ENCODE peak calls at places on chromosome 17, in eight cellular contexts. C is HCT116, F is breast epithelium, N is prostate gland, A is GM12878, G is stomach, Z is transverse colon, O is spleen. H is an unnamed sample.

GRCh38 chr17:57724038-57724728 is 20.9 kb downstream of the CCDC182 start:
- DNase-seq in C (no peak), F (no peak), N (no peak), A (peak), G (no peak), Z (no peak), O (no peak), H (no peak)

GRCh38 chr17:17826340-17826708 is 10.5 kb downstream of the SREBF1 start:
- DNase-seq in C (no peak), F (no peak), N (no peak), A (no peak), G (no peak), Z (no peak), O (no peak), H (no peak)

GRCh38 chr17:12928736-12929135 is 89.1 kb downstream of the ELAC2 start:
- DNase-seq in C (no peak), F (no peak), N (no peak), A (no peak), G (no peak), Z (no peak), O (no peak), H (no peak)

GRCh38 chr17:64357191-64357981 is 33.3 kb downstream of the PECAM1 start:
- DNase-seq in C (no peak), F (peak), N (no peak), A (no peak), G (no peak), Z (peak), O (no peak), H (peak)

GRCh38 chr17:6686026-6686425 is 27.1 kb downstream of the SLC13A5 start:
- DNase-seq in C (no peak), F (no peak), N (no peak), A (no peak), G (no peak), Z (no peak), O (no peak), H (no peak)

GRCh38 chr17:57182621-57183020 is 73.7 kb upstream of the MSI2 start:
- DNase-seq in C (no peak), F (no peak), N (no peak), A (no peak), G (no peak), Z (no peak), O (no peak), H (peak)

GRCh38 chr17:45147102-45147580 is 1.1 kb upstream of the HEXIM1 start:
- DNase-seq in C (no peak), F (peak), N (no peak), A (no peak), G (peak), Z (no peak), O (peak), H (peak)

GRCh38 chr17:12282056-12282455 is 261.4 kb downstream of the MAP2K4 start:
- DNase-seq in C (no peak), F (no peak), N (no peak), A (no peak), G (no peak), Z (no peak), O (no peak), H (peak)

GRCh38 chr17:55444471-55445441 is 23.1 kb upstream of the MMD start:
- DNase-seq in C (no peak), F (no peak), N (no peak), A (no peak), G (no peak), Z (no peak), O (no peak), H (peak)

GRCh38 chr17:79874329-79874981 is 35.2 kb upstream of the CBX4 start:
- DNase-seq in C (peak), F (no peak), N (no peak), A (no peak), G (no peak), Z (no peak), O (peak), H (peak)

GRCh38 chr17:43448720-43449469 is 34.9 kb upstream of the DHX8 start:
- DNase-seq in C (no peak), F (no peak), N (no peak), A (no peak), G (no peak), Z (no peak), O (no peak), H (no peak)

GRCh38 chr17:49546546-49547535 is 28.8 kb upstream of the NXPH3 start:
- DNase-seq in C (no peak), F (no peak), N (no peak), A (no peak), G (no peak), Z (no peak), O (peak), H (no peak)

GRCh38 chr17:1495265-1495664 is 2.8 kb upstream of the MYO1C start:
- DNase-seq in C (no peak), F (peak), N (peak), A (no peak), G (no peak), Z (no peak), O (no peak), H (no peak)

GRCh38 chr17:63758428-63758827 is 15.0 kb downstream of the CCDC47 start:
- DNase-seq in C (no peak), F (no peak), N (no peak), A (no peak), G (no peak), Z (no peak), O (no peak), H (no peak)

GRCh38 chr17:70029019-70029767 is 45.8 kb upstream of the KCNJ16 start:
- DNase-seq in C (no peak), F (no peak), N (no peak), A (no peak), G (no peak), Z (no peak), O (peak), H (no peak)

GRCh38 chr17:64244165-64244564 is 18.9 kb downstream of the TEX2 start:
- DNase-seq in C (no peak), F (no peak), N (no peak), A (no peak), G (no peak), Z (no peak), O (no peak), H (no peak)

GRCh38 chr17:82051776-82052637 is at the start of the genes GPS1 and RFNG:
- DNase-seq in C (no peak), F (peak), N (peak), A (no peak), G (peak), Z (peak), O (peak), H (peak)
- TF ChIP-seq POLR2AphosphoS5 in C (peak), F (no peak), N (peak), A (no peak), G (peak), Z (peak), O (peak), H (peak)

GRCh38 chr17:77734371-77735050 is 224.0 kb upstream of the TNRC6C start:
- DNase-seq in C (no peak), F (peak), N (peak), A (no peak), G (peak), Z (peak), O (no peak), H (peak)

GRCh38 chr17:77736207-77736600 is 222.3 kb upstream of the TNRC6C start:
- DNase-seq in C (no peak), F (peak), N (no peak), A (no peak), G (no peak), Z (no peak), O (no peak), H (no peak)

GRCh38 chr17:77733576-77734296 is 224.8 kb upstream of the TNRC6C start:
- DNase-seq in C (no peak), F (no peak), N (no peak), A (no peak), G (no peak), Z (no peak), O (no peak), H (no peak)

GRCh38 chr17:77735341-77736206 is 222.9 kb upstream of the TNRC6C start:
- DNase-seq in C (no peak), F (peak), N (no peak), A (no peak), G (peak), Z (no peak), O (no peak), H (no peak)

GRCh38 chr17:77735051-77735340 is 223.5 kb upstream of the TNRC6C start:
- DNase-seq in C (no peak), F (no peak), N (no peak), A (no peak), G (no peak), Z (no peak), O (no peak), H (no peak)
- H3K27ac ChIP-seq in C (no peak), F (peak), N (peak), A (no peak), G (peak), Z (peak), O (no peak), H (no peak)

DNA sequence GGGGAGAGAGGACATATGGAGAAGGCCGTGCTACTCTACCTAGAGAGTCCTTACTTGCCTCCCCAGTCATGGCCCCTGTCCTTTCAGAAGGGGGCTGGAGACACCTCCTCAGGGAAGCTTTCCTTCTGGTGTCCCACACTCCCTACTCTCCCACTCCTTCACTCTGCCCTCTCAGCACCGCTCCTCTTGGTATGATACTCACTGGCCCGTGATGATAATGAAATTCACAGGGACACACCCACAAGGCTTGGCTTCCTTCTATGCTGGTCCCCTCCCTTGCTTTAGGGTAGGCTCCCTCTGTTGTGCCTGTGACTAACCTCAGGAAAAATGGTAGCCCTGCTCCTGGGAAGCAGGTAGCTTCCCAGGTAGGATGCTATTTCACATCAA is 4.2 kb upstream of the DHRS13 start:
- DNase-seq in C (no peak), F (no peak), N (no peak), A (no peak), G (no peak), Z (no peak), O (no peak), H (no peak)
- TF ChIP-seq POLR2AphosphoS5 in C (no peak), F (no peak), N (no peak), A (peak), G (no peak), Z (no peak), O (no peak), H (no peak)

GRCh38 chr17:68777243-68777855 is 176.2 kb upstream of the FAM20A start:
- DNase-seq in C (peak), F (peak), N (peak), A (no peak), G (peak), Z (peak), O (no peak), H (peak)

GRCh38 chr17:68777856-68778694 is 176.9 kb upstream of the FAM20A start:
- DNase-seq in C (no peak), F (no peak), N (no peak), A (no peak), G (peak), Z (peak), O (no peak), H (no peak)

GRCh38 chr17:68775338-68775737 is 174.2 kb upstream of the FAM20A start:
- DNase-seq in C (no peak), F (no peak), N (no peak), A (no peak), G (no peak), Z (no peak), O (no peak), H (peak)

GRCh38 chr17:68775969-68776368 is 174.8 kb upstream of the FAM20A start:
- DNase-seq in C (no peak), F (no peak), N (no peak), A (no peak), G (no peak), Z (no peak), O (no peak), H (no peak)

GRCh38 chr17:68776451-68776850 is 175.3 kb upstream of the FAM20A start:
- DNase-seq in C (no peak), F (no peak), N (no peak), A (no peak), G (no peak), Z (no peak), O (no peak), H (no peak)
- H3K27ac ChIP-seq in C (no peak), F (peak), N (no peak), A (no peak), G (peak), Z (peak), O (peak), H (no peak)

GRCh38 chr17:65627892-65628622 is 66.6 kb upstream of the AXIN2 start:
- DNase-seq in C (no peak), F (peak), N (peak), A (no peak), G (peak), Z (peak), O (no peak), H (no peak)
- TF ChIP-seq POLR2AphosphoS5 in C (no peak), F (no peak), N (peak), A (no peak), G (peak), Z (peak), O (no peak), H (no peak)

GRCh38 chr17:35352284-35352683 is 21.1 kb downstream of the SLFN11 start:
- DNase-seq in C (no peak), F (no peak), N (no peak), A (no peak), G (no peak), Z (no peak), O (no peak), H (no peak)
- H3K27ac ChIP-seq in C (no peak), F (no peak), N (no peak), A (no peak), G (no peak), Z (no peak), O (no peak), H (no peak)

DNA sequence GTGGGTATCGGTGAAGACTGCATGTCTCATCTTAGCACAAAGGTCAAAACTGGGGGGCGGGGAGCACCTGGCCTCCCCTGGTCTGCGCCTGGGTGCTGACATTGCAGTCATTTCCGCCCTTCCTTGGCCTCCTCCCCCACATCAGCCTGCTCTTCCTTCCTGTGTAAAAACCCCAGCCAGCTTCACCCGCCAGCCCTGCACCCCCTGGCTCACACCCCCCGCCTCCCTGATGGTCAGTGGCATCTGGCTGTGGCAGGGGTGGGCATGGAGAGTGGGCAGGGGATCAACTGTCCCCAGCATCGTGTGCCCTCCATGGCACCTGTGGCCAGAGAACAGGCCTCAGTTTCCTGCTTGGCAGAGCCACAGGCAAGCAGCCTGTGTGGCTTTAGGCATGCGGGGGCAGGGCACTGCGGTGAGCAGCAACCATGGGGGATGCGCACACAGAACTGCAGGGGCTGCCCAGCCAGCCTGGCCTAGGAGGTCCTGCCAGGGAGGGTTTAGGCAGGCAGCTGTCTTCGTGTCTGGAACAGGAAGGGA is 26.5 kb upstream of the LASP1NB start:
- DNase-seq in C (no peak), F (no peak), N (no peak), A (peak), G (peak), Z (peak), O (peak), H (peak)
- TF ChIP-seq POLR2AphosphoS5 in C (no peak), F (no peak), N (no peak), A (peak), G (no peak), Z (no peak), O (peak), H (peak)

GRCh38 chr17:31479524-31479923 is 88.0 kb downstream of the RAB11FIP4 start:
- DNase-seq in C (no peak), F (no peak), N (no peak), A (no peak), G (no peak), Z (no peak), O (no peak), H (no peak)
- H3K27ac ChIP-seq in C (no peak), F (no peak), N (no peak), A (no peak), G (no peak), Z (no peak), O (no peak), H (no peak)